ENCODE peak calls at places on chromosome 17, in five cellular contexts. Q is Panc1, W is endodermal cell, Y is colonic mucosa, C is transverse colon. N is an unnamed sample. For H3K36me3, the result is how much of the 10 kb centered on the place peaks cover.

GRCh38 chr17:7825206-7825980 is 8.6 kb upstream of the KDM6B start:
- DNase-seq in W (peak), C (no peak), Y (no peak), Q (no peak), N (no peak)

GRCh38 chr17:1447061-1447460 is 9.0 kb downstream of the CRK start:
- DNase-seq in C (no peak), W (no peak), Q (no peak), Y (no peak), N (peak)

GRCh38 chr17:69048634-69049033 is 12.1 kb downstream of the ABCA9 start:
- DNase-seq in Q (no peak), C (no peak), Y (no peak), W (no peak), N (no peak)

GRCh38 chr17:50203589-50204345 is 2.3 kb upstream of the COL1A1 start:
- DNase-seq in C (peak), Q (no peak), W (no peak), Y (no peak), N (no peak)

GRCh38 chr17:57329380-57330214 is 73.3 kb downstream of the MSI2 start:
- DNase-seq in Q (no peak), W (no peak), Y (no peak), C (no peak), N (no peak)

GRCh38 chr17:75397217-75397616 is 8.3 kb downstream of the GRB2 start:
- DNase-seq in Q (no peak), Y (no peak), W (no peak), C (no peak), N (no peak)

GRCh38 chr17:60496051-60496450 is 30.0 kb downstream of the APPBP2 start:
- DNase-seq in C (no peak), Y (no peak), W (no peak), Q (no peak), N (no peak)

GRCh38 chr17:21242026-21242700 is 11.0 kb downstream of the NATD1 start:
- DNase-seq in W (peak), Y (no peak), Q (no peak), C (no peak), N (no peak)

GRCh38 chr17:58052951-58053715 is 30.1 kb upstream of the DYNLL2 start:
- DNase-seq in W (no peak), Q (no peak), Y (no peak), C (no peak), N (no peak)

GRCh38 chr17:27479838-27480237 is 23.6 kb downstream of the KSR1 start:
- DNase-seq in Q (no peak), C (no peak), W (no peak), Y (no peak), N (no peak)

GRCh38 chr17:42980766-42981397 is 517 bp downstream of the RUNDC1 start:
- DNase-seq in Y (peak), Q (no peak), W (peak), C (peak), N (no peak)

GRCh38 chr17:42979511-42980273 is at the start of gene PTGES3L:
- DNase-seq in C (peak), Q (no peak), W (peak), Y (peak), N (no peak)

GRCh38 chr17:42971589-42971988 is 7.3 kb upstream of the AARSD1 start:
- DNase-seq in C (no peak), Q (no peak), W (no peak), Y (no peak), N (no peak)

GRCh38 chr17:42980274-42980765 is at the start of gene RUNDC1:
- DNase-seq in Q (no peak), C (peak), W (peak), Y (peak), N (peak)

GRCh38 chr17:42975265-42975664 is 4.6 kb downstream of the PTGES3L start:
- DNase-seq in C (no peak), Y (no peak), Q (no peak), W (no peak), N (no peak)
- H3K27ac ChIP-seq in C (no peak), Y (no peak), Q (no peak), W (no peak), N (no peak)

DNA sequence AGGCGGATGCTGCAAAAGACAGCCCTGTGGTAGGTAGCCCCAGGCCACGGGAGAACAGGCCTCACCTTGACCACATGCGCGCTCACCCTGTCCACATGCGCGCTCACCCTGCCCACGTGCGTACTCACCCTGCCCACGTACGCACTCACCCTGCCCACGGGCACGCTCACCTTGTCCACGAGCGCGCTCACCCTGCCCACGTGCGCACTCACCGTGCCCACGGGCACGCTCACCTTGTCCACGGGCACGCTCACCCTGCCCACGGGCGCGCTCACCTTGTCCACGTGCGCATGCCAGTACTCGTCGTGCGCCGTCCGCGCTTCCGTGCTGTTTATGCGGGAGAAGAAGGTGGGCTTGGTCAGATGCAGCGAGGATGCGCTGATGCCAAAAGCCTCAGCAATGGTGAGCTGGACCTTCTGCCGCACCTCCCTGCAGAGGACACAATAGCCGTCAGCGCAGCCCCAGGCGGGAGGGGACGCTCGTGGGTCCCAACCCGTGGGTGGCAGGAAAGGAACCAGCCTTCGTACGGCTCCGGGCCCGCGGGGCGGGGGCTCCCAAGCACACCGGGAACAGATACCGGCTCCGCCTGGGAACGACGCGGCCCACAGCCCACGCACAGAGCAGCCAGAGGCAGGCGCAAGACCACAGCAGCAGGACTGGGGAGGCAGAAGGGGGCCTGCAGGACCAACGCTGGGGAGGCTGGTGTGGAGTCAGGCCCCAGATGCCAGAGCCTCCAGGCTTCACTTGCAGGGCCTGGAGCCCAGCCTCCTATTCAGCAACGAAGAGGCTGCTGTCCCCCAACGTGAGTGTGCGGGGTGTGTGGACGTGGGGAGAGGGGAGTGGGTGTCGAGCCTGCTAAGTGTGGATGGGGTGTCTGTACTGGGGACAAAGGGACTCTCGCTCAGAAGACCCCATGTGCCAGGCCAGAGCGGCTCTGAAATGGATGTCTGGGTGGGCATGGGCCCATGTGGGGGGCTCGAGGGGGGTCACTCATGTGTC is 14.2 kb upstream of the HEXD start:
- DNase-seq in Y (no peak), W (no peak), C (no peak), Q (no peak), N (no peak)
- H3K36me3 ChIP-seq in Y (under half), W (under half), C (under half), Q (under half), N (under half)

GRCh38 chr17:39667262-39668140 is 752 bp upstream of the PNMT start:
- DNase-seq in Y (no peak), W (peak), Q (no peak), C (peak), N (no peak)
- H3K27ac ChIP-seq in Y (no peak), W (no peak), Q (peak), C (peak), N (no peak)

GRCh38 chr17:47806913-47807255 is 14.7 kb downstream of the OSBPL7 start:
- DNase-seq in Y (no peak), Q (no peak), W (peak), C (no peak), N (no peak)
- H3K36me3 ChIP-seq in Y (under half), Q (under half), W (under half), C (under half), N (under half)

GRCh38 chr17:43521389-43521788 is 24.8 kb downstream of the ETV4 start:
- DNase-seq in Q (no peak), W (peak), Y (no peak), C (no peak), N (no peak)

GRCh38 chr17:43515641-43516040 is 30.5 kb downstream of the ETV4 start:
- DNase-seq in Y (no peak), C (no peak), Q (no peak), W (no peak), N (no peak)

GRCh38 chr17:43517161-43517560 is 29.0 kb downstream of the ETV4 start:
- DNase-seq in Q (no peak), C (no peak), W (no peak), Y (no peak), N (no peak)

DNA sequence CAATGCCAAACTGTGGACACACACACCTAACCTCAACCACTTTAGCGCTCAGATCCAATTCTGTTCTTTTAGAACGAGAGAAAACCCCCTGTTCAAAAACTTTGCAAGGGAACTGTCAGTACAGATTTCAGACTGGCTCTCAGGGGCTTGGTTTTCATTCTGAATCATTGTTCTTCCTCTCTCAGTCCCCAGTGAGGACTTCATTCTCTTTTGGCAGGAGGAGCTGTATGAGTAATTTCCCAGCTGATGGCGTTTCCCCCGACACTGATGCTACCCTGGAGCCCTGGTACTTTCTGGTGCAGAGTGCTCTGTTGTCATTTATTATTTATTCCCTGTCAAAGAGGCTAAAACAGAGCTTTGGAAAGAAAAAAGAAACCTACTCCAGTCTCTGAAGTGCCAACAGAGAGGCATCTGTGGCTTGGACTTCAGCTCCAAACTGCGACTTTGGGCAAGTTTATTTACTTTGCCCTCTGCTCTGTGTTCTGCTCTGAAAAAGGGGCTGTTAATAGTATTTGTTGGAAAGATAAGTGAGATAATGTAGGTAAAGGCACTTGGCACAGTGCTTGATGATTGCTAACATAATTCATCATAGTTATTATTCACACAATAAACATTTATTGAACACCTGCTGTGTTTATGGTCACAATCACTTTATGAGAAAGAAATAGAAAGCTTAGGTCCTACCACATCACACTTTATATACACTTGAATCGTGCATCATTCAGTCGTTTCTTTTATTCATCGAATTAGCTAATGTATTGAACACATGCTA is 28.3 kb downstream of the ETV4 start:
- DNase-seq in Y (no peak), C (no peak), Q (no peak), W (no peak), N (no peak)
- H3K27ac ChIP-seq in Y (no peak), C (no peak), Q (no peak), W (no peak), N (no peak)

GRCh38 chr17:34556384-34556783 is 23.0 kb upstream of the TMEM132E start:
- DNase-seq in C (no peak), Y (no peak), W (peak), Q (no peak), N (no peak)
- H3K36me3 ChIP-seq in C (under half), Y (under half), W (under half), Q (under half), N (under half)

DNA sequence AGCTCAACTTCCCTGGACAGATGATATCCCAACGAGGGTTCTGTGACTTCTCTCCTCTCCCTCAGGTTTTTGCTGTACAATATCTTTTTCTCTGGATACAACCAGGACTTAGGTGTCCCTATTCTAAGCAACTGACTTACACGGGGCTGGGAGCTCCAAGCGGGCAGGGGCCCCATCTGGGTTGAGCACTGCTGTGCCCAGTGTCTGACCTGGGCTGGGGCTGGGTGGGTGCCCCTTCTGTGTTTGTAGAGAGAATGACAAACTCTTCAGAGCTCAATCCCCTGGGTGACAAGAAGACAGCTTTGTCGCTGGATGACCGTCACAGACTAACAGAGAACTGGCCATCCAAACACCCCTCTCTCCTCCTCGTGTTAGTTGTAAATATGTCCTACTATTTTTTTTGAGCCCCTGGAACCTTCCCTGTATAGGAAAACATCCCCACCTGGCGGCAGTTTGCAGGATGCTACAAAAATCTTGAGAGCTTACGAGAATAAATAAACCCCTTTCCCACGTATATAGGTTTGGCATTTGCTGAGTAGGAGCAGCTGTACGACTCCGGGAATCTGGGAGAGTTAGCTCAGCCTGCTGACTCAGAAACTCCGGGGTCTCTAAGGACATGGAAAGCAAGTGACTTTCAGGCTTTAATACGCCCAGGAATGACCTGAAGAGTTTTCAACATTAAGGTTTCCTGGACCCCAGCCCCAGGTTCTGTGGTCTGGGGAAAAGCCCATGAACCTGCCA is 23.7 kb upstream of the RCVRN start:
- DNase-seq in Y (no peak), C (no peak), W (peak), Q (no peak), N (no peak)
- H3K27ac ChIP-seq in Y (no peak), C (peak), W (no peak), Q (no peak), N (no peak)

GRCh38 chr17:28597606-28598383 is 1.0 kb downstream of the SPAG5 start:
- DNase-seq in W (no peak), C (no peak), Y (no peak), Q (no peak), N (no peak)
- H3K36me3 ChIP-seq in W (under half), C (under half), Y (under half), Q (under half), N (under half)

N was measured in SK-N-MC.